ENCODE peak calls at places on chromosomes 6 and 20, in six cellular contexts. H, R, S, Y, E and I are unnamed samples.

GRCh38 chr6:9647599-9647998 is 767.3 kb downstream of the TFAP2A start:
- DNase-seq in R (no peak), Y (no peak), E (no peak), S (no peak), H (no peak), I (no peak)

GRCh38 chr6:24696097-24696496 is 22.9 kb downstream of the C6orf62 start:
- DNase-seq in E (no peak), Y (no peak), R (no peak), S (no peak), H (no peak), I (no peak)

GRCh38 chr20:967796-968742 is 34.0 kb downstream of the RSPO4 start:
- DNase-seq in Y (peak), R (peak), S (peak), E (no peak), H (no peak), I (no peak)

GRCh38 chr6:121142093-121142492 is 192.2 kb downstream of the TBC1D32 start:
- DNase-seq in E (no peak), S (no peak), R (no peak), H (no peak), Y (no peak), I (no peak)

GRCh38 chr6:86706449-86706848 is 230.9 kb upstream of the HTR1E start:
- DNase-seq in E (peak), S (no peak), H (no peak), Y (no peak), R (peak), I (no peak)

GRCh38 chr20:32356935-32357868 is 929 bp upstream of the ASXL1 start:
- DNase-seq in S (peak), R (peak), Y (peak), E (no peak), H (no peak), I (no peak)

GRCh38 chr6:42393339-42393738 is 58.4 kb downstream of the TRERF1 start:
- DNase-seq in Y (no peak), E (no peak), H (no peak), S (no peak), R (no peak), I (no peak)

GRCh38 chr20:7926767-7927166 is 13.5 kb downstream of the HAO1 start:
- DNase-seq in H (no peak), R (peak), E (no peak), S (no peak), Y (no peak), I (no peak)

GRCh38 chr6:423062-423798 is 31.7 kb downstream of the IRF4 start:
- DNase-seq in Y (no peak), R (no peak), E (no peak), S (no peak), H (no peak), I (no peak)

GRCh38 chr6:97669191-97669651 is 386.2 kb upstream of the MMS22L start:
- DNase-seq in R (no peak), S (no peak), H (peak), E (no peak), Y (peak), I (peak)

GRCh38 chr20:56433221-56433879 is 21.3 kb downstream of the CASS4 start:
- DNase-seq in S (no peak), E (no peak), H (no peak), R (no peak), Y (no peak), I (no peak)

GRCh38 chr6:129709909-129710721 is at the start of gene ARHGAP18:
- DNase-seq in S (peak), E (peak), Y (peak), R (peak), H (peak), I (peak)

GRCh38 chr6:126002755-126003390 is 16.5 kb downstream of the TRMT11 start:
- DNase-seq in R (no peak), Y (no peak), H (no peak), E (no peak), S (no peak), I (no peak)

GRCh38 chr20:25632940-25633790 is 9.4 kb upstream of the NANP start:
- DNase-seq in E (no peak), S (no peak), R (no peak), H (no peak), Y (no peak), I (no peak)

GRCh38 chr6:149166324-149166723 is 151.2 kb upstream of the TAB2 start:
- DNase-seq in S (no peak), Y (no peak), R (no peak), E (no peak), H (no peak), I (no peak)

GRCh38 chr20:20820104-20820503 is 107.7 kb upstream of the RALGAPA2 start:
- DNase-seq in R (peak), S (peak), E (no peak), H (no peak), Y (no peak), I (no peak)

GRCh38 chr6:15879372-15880261 is 216.8 kb upstream of the DTNBP1 start:
- DNase-seq in H (peak), S (peak), R (no peak), Y (no peak), E (no peak), I (no peak)

GRCh38 chr6:2237001-2237400 is 8.4 kb downstream of the GMDS start:
- DNase-seq in H (no peak), E (no peak), Y (no peak), S (no peak), R (no peak), I (no peak)

GRCh38 chr6:147331401-147331800 is 127.2 kb downstream of the STXBP5 start:
- DNase-seq in Y (no peak), H (no peak), E (no peak), S (no peak), R (no peak), I (no peak)

GRCh38 chr6:7827142-7827541 is 83.4 kb downstream of the TXNDC5 start:
- DNase-seq in S (no peak), E (no peak), Y (no peak), R (no peak), H (no peak), I (no peak)

GRCh38 chr6:88698661-88699060 is 264.8 kb downstream of the RNGTT start:
- DNase-seq in Y (no peak), S (no peak), R (no peak), E (no peak), H (no peak), I (no peak)

GRCh38 chr20:1945134-1945618 is 48.7 kb downstream of the PDYN start:
- DNase-seq in R (no peak), H (no peak), Y (no peak), S (no peak), E (no peak), I (no peak)

GRCh38 chr6:160127270-160128124 is 5.9 kb downstream of the SLC22A1 start:
- DNase-seq in R (no peak), H (no peak), S (no peak), Y (no peak), E (no peak), I (no peak)

GRCh38 chr6:100622907-100623692 is 158.4 kb upstream of the SIM1 start:
- DNase-seq in S (no peak), H (no peak), Y (no peak), R (no peak), E (no peak), I (no peak)

GRCh38 chr20:17227669-17228623 is 1.1 kb downstream of the PCSK2 start:
- DNase-seq in E (no peak), Y (no peak), R (no peak), H (no peak), S (no peak), I (no peak)

GRCh38 chr20:38658879-38659612 is 57.4 kb downstream of the ARHGAP40 start:
- DNase-seq in R (peak), Y (no peak), H (peak), E (no peak), S (peak), I (no peak)

GRCh38 chr6:10266061-10266460 is 148.8 kb downstream of the TFAP2A start:
- DNase-seq in E (no peak), R (no peak), Y (no peak), S (no peak), H (no peak), I (no peak)

GRCh38 chr6:23533954-23534725 is 591.9 kb upstream of the NRSN1 start:
- DNase-seq in E (no peak), H (no peak), R (no peak), S (no peak), Y (no peak), I (no peak)

GRCh38 chr6:158660331-158660730 is 10.5 kb downstream of the SYTL3 start:
- DNase-seq in R (no peak), S (peak), H (no peak), Y (no peak), E (no peak), I (peak)

GRCh38 chr20:17536944-17537444 is 5.8 kb upstream of the BFSP1 start:
- DNase-seq in Y (no peak), E (peak), S (peak), R (peak), H (peak), I (peak)

GRCh38 chr20:9300080-9300479 is 214.3 kb upstream of the LAMP5 start:
- DNase-seq in S (no peak), R (no peak), E (no peak), Y (no peak), H (no peak), I (no peak)

GRCh38 chr6:37699138-37699766 is 1.6 kb upstream of the MDGA1 start:
- DNase-seq in Y (no peak), H (no peak), E (no peak), R (no peak), S (no peak), I (no peak)

GRCh38 chr20:45085289-45085688 is 15.6 kb downstream of the KCNS1 start:
- DNase-seq in E (no peak), H (no peak), R (no peak), S (no peak), Y (no peak), I (no peak)

GRCh38 chr6:144613859-144614258 is 328.7 kb downstream of the UTRN start:
- DNase-seq in E (no peak), H (no peak), S (no peak), R (no peak), Y (no peak), I (no peak)

GRCh38 chr20:4068708-4069107 is 53.4 kb upstream of the RNF24 start:
- DNase-seq in H (no peak), E (no peak), R (no peak), Y (no peak), S (peak), I (no peak)
- TF ChIP-seq TAF1 in H (no peak), E (no peak), R (no peak), Y (no peak), S (no peak), I (no peak)

DNA sequence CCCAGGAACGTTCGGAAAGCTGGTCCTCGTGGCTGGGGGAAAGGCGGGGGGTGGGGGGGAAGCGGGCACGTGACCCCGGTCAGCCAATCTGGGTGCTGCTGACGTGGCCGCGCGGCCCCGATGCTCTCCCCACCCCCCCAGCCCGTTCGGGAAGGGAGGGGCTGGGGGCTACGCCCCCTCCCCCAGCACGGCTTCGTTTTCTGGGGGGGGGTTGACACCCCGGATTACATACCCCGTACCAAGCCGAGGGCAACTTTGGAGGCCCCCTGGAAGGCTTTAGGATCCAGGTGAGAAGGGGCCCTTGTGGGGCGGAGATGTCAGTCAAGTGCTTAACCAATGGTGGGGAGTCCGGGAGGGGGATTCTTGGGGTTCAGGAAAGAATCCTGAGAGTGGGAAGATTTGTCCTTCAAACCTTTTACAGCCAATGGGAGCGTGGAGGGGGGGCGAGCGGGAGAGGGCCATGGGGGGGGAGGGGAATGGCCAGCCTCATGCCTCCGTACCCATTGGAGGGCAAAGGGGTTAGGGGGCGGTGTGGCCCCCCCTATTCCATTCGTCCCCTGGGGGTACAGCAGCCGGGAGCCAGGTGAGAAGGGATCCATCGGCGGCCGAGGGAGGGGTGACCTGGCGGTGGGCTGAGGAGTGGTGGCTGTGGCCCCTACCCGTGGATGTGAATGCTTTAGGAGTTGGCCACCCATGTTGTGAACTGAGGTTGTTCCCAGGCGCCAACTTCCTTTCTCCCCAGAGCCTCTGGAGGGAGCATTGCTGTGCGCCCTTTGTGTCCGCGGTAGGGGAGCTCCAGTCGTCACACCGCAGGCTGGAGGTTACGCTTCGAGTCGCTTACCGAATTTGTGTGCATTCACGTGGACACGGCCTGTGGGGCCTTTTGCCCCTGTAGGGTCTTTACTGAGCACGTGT is 633 bp downstream of the BRD2 start:
- DNase-seq in S (peak), H (peak), R (peak), Y (no peak), E (peak), I (peak)
- TF ChIP-seq POLR2A in S (peak), H (peak), R (no peak), Y (peak), E (peak), I (peak)

DNA sequence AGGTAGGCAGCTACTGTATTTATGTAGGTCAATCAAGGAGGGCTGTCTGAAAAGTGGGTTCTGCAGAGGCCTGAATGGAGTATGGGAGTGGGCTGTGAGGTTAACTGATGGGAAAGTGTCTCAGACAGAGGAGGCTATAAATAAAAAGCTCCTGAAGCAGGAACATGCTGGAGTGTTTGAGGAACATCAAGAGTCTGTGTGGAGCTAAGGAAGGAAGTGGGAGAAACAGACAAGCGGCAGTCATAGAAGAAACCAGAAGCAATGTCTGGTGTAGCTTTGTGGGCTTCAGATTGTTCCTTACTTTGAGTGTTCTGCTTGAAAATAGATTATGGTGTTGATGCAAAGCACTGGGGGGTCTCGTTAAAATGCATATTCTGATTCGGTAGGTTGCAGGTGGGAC is 101.5 kb upstream of the OGFRL1 start:
- DNase-seq in S (no peak), E (no peak), Y (no peak), R (no peak), H (no peak), I (no peak)
- TF ChIP-seq TAF1 in S (no peak), E (no peak), Y (no peak), R (no peak), H (no peak), I (no peak)

GRCh38 chr6:46287043-46287442 is 116.3 kb upstream of the ENPP5 start:
- DNase-seq in E (no peak), Y (no peak), R (no peak), H (no peak), S (no peak), I (no peak)
- TF ChIP-seq POLR2A in E (no peak), Y (no peak), R (no peak), H (no peak), S (no peak), I (no peak)

DNA sequence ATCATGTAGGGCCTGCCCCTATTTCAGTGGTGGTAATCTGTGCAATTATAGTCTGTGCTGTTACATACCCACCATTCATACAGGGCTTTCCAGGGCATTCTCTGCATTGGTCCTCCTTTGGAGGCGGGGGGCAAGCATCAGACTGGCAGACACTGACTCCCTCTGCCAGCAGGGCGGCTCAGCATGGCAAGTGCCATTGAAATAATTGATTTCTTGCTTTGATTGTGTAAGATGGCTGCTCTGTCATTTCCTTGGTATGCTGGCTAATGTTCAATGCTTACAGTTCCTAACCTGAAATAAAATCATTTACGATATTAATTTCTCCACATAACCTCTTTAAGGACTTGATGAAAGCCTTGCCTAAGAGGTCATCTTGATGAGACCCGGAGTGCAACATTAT is 387.1 kb downstream of the CDH4 start:
- DNase-seq in H (no peak), S (no peak), R (no peak), E (no peak), Y (no peak), I (no peak)
- TF ChIP-seq TAF1 in H (no peak), S (no peak), R (no peak), E (no peak), Y (no peak), I (no peak)